ENCODE peak calls at places on chromosomes 1 and 21, in nine cellular contexts. K, G, X, J, N, E, A, I and U are unnamed samples.

GRCh38 chr1:6794164-6794563 is 8.9 kb downstream of the CAMTA1 start:
- DNase-seq in K (no peak), G (no peak), X (no peak), J (no peak), N (no peak), E (peak; percentile 8), A (peak; percentile 25), I (no peak), U (no peak)

GRCh38 chr1:1217621-1218523 is 3.9 kb upstream of the TNFRSF4 start:
- DNase-seq in K (no peak), G (peak; percentile 80), X (no peak), J (no peak), N (no peak), E (peak; percentile 81), A (peak; percentile 15), I (no peak), U (no peak)

GRCh38 chr1:150558761-150559626 is 9.8 kb downstream of the ADAMTSL4 start:
- DNase-seq in K (no peak), G (peak; percentile 50), X (no peak), J (no peak), N (peak; percentile 68), E (no peak), A (no peak), I (no peak), U (no peak)

GRCh38 chr21:45392206-45392971 is 12.6 kb upstream of the COL18A1 start:
- DNase-seq in K (no peak), G (peak; percentile 41), X (no peak), J (no peak), N (peak; percentile 6), E (no peak), A (no peak), I (peak; percentile 7), U (no peak)

GRCh38 chr1:13749543-13750307 is 49.7 kb downstream of the PRDM2 start:
- DNase-seq in K (peak; percentile 74), G (peak; percentile 85), X (peak; percentile 36), J (no peak), N (peak; percentile 56), E (peak; percentile 61), A (peak; percentile 12), I (peak; percentile 61), U (no peak)

GRCh38 chr1:41493117-41493536 is 8.6 kb upstream of the EDN2 start:
- DNase-seq in K (no peak), G (no peak), X (no peak), J (no peak), N (no peak), E (peak; percentile 96), A (peak; percentile 61), I (no peak), U (no peak)

GRCh38 chr1:186202174-186202843 is 172.7 kb downstream of the TPR start:
- DNase-seq in K (no peak), G (no peak), X (no peak), J (no peak), N (peak; percentile 25), E (no peak), A (no peak), I (no peak), U (no peak)

GRCh38 chr1:181784039-181784683 is 277.4 kb downstream of the ZNF648 start:
- DNase-seq in K (no peak), G (no peak), X (no peak), J (no peak), N (no peak), E (no peak), A (no peak), I (no peak), U (no peak)

GRCh38 chr21:45234127-45234526 is 53.6 kb downstream of the POFUT2 start:
- DNase-seq in K (no peak), G (no peak), X (no peak), J (no peak), N (no peak), E (no peak), A (no peak), I (no peak), U (no peak)

GRCh38 chr1:97832490-97832889 is 88.3 kb downstream of the DPYD start:
- DNase-seq in K (no peak), G (no peak), X (no peak), J (no peak), N (no peak), E (no peak), A (no peak), I (no peak), U (no peak)

GRCh38 chr1:150127868-150128267 is 21.8 kb upstream of the PLEKHO1 start:
- DNase-seq in K (no peak), G (no peak), X (no peak), J (no peak), N (no peak), E (no peak), A (no peak), I (no peak), U (no peak)

GRCh38 chr1:19445417-19446342 is 39.7 kb downstream of the CAPZB start:
- DNase-seq in K (no peak), G (peak; percentile 70), X (no peak), J (no peak), N (peak; percentile 43), E (no peak), A (peak; percentile 44), I (peak; percentile 42), U (no peak)

GRCh38 chr1:111488669-111489068 is 14.8 kb downstream of the ADORA3 start:
- DNase-seq in K (no peak), G (no peak), X (no peak), J (no peak), N (no peak), E (no peak), A (no peak), I (no peak), U (no peak)

DNA sequence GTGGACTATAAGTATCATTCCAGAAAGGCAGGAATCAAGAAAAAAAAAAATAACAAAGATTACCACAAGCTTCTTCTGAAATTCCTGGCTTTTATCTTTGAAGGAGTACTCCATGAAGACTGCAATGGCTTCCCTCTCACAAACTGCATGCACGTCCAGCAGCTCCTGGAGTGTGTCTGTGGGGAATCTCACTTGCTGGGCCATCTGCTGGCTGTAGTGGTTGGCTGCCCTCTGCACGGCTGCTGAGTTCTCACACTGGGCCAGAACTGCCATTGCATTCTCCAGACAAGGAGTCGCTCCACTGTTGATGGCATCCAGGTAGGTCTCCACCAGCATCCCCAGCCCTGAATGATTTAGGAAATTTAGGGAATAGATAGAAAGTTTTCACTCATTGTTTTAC is 23.3 kb upstream of the GBP2 start:
- DNase-seq in K (no peak), G (peak; percentile 71), X (no peak), J (no peak), N (peak; percentile 46), E (no peak), A (no peak), I (peak; percentile 49), U (no peak)
- TF ChIP-seq CTCF in K (peak; percentile 17), G (peak; percentile 61), X (no peak), J (peak; percentile 48), N (no peak), E (peak; percentile 10), A (no peak), I (no peak), U (no peak)

GRCh38 chr1:223845810-223846667 is at the start of gene TP53BP2:
- DNase-seq in K (peak; percentile 93), G (peak; percentile 95), X (peak; percentile 83), J (no peak), N (peak; percentile 92), E (peak; percentile 86), A (peak; percentile 75), I (peak; percentile 86), U (peak; percentile 92)
- TF ChIP-seq CTCF in K (peak; percentile 79), G (peak; percentile 80), X (peak; percentile 41), J (peak; percentile 71), N (peak; percentile 66), E (peak; percentile 76), A (peak; percentile 72), I (no peak), U (no peak)

DNA sequence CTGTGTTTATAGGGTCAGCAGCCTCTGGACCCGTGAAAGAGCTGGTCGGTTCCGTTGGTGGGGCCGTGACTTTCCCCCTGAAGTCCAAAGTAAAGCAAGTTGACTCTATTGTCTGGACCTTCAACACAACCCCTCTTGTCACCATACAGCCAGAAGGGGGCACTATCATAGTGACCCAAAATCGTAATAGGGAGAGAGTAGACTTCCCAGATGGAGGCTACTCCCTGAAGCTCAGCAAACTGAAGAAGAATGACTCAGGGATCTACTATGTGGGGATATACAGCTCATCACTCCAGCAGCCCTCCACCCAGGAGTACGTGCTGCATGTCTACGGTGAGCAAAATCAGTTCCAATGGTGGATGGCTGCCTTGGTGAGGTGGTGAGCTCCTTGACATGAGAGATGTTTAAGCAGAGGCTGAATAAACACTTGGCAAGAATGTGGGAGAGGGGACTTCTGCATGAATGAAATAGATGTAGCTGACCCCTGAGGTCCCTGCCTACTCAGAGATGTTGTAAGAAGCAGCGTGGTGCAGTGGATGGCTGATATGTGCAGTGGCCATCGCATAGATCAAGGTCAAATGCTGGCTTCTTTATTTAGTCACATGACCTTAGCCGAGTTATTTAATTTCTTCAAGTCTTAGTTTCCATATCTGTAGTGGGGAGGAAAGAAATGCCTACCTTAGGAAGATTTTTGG is 9.3 kb downstream of the SLAMF7 start:
- DNase-seq in K (no peak), G (peak; percentile 54), X (no peak), J (no peak), N (no peak), E (peak; percentile 61), A (peak; percentile 74), I (no peak), U (no peak)
- TF ChIP-seq CTCF in K (no peak), G (peak; percentile 67), X (no peak), J (no peak), N (no peak), E (peak; percentile 42), A (peak; percentile 42), I (no peak), U (no peak)

GRCh38 chr1:147608601-147609000 is 61.7 kb downstream of the ACP6 start:
- DNase-seq in K (no peak), G (no peak), X (no peak), J (no peak), N (no peak), E (no peak), A (no peak), I (no peak), U (no peak)
- TF ChIP-seq CTCF in K (no peak), G (no peak), X (no peak), J (no peak), N (no peak), E (no peak), A (no peak), I (no peak), U (no peak)

GRCh38 chr1:24286246-24287010 is 32.7 kb upstream of the GRHL3 start:
- DNase-seq in K (no peak), G (peak; percentile 65), X (no peak), J (no peak), N (no peak), E (peak; percentile 83), A (no peak), I (peak; percentile 40), U (no peak)
- TF ChIP-seq CTCF in K (no peak), G (no peak), X (no peak), J (no peak), N (no peak), E (peak; percentile 31), A (no peak), I (no peak), U (no peak)

GRCh38 chr1:89780721-89781120 is 40.1 kb upstream of the LRRC8D start:
- DNase-seq in K (no peak), G (no peak), X (no peak), J (peak; percentile 21), N (no peak), E (peak; percentile 50), A (peak; percentile 56), I (no peak), U (no peak)
- TF ChIP-seq CTCF in K (peak; percentile 56), G (no peak), X (no peak), J (peak; percentile 50), N (no peak), E (peak; percentile 55), A (peak; percentile 55), I (no peak), U (no peak)